ENCODE peak calls at places on chromosomes 4 and X, in seven cellular contexts. One of them, this sample, is unnamed. For H3K36me3 and H3K27me3, the result is how much of the 10 kb centered on the place peaks cover.

GRCh38 chr4:85081196-85081595 is 114.7 kb upstream of the WDFY3 start:
- DNase-seq in sigmoid colon: no peak
- DNase-seq in colonic mucosa: no peak
- DNase-seq in stomach: no peak
- DNase-seq in upper lobe of right lung: no peak
- DNase-seq in body of pancreas: no peak
- DNase-seq in left ventricle myocardium inferior: no peak
- DNase-seq in this sample: no peak

GRCh38 chrX:63718010-63718694 is 66.9 kb downstream of the ARHGEF9 start:
- DNase-seq in upper lobe of right lung: no peak
- DNase-seq in stomach: no peak
- DNase-seq in colonic mucosa: no peak
- DNase-seq in sigmoid colon: no peak
- DNase-seq in body of pancreas: no peak
- DNase-seq in left ventricle myocardium inferior: no peak
- DNase-seq in this sample: no peak

GRCh38 chr4:11397819-11398610 is 30.7 kb downstream of the HS3ST1 start:
- DNase-seq in sigmoid colon: no peak
- DNase-seq in stomach: no peak
- DNase-seq in colonic mucosa: no peak
- DNase-seq in left ventricle myocardium inferior: no peak
- DNase-seq in upper lobe of right lung: no peak
- DNase-seq in body of pancreas: no peak
- DNase-seq in this sample: no peak

GRCh38 chr4:55372259-55372658 is 23.5 kb upstream of the TMEM165 start:
- DNase-seq in colonic mucosa: no peak
- DNase-seq in upper lobe of right lung: no peak
- DNase-seq in stomach: no peak
- DNase-seq in body of pancreas: no peak
- DNase-seq in sigmoid colon: no peak
- DNase-seq in left ventricle myocardium inferior: no peak
- DNase-seq in this sample: no peak

GRCh38 chrX:119757979-119758681 is at the start of gene SOWAHD:
- DNase-seq in body of pancreas: peak
- DNase-seq in stomach: peak
- DNase-seq in upper lobe of right lung: peak
- DNase-seq in colonic mucosa: peak
- DNase-seq in left ventricle myocardium inferior: peak
- DNase-seq in sigmoid colon: peak
- DNase-seq in this sample: no peak

GRCh38 chrX:66731398-66731797 is 92.5 kb upstream of the EDA2R start:
- DNase-seq in colonic mucosa: no peak
- DNase-seq in body of pancreas: no peak
- DNase-seq in sigmoid colon: no peak
- DNase-seq in stomach: no peak
- DNase-seq in upper lobe of right lung: no peak
- DNase-seq in left ventricle myocardium inferior: no peak
- DNase-seq in this sample: no peak

GRCh38 chr4:56467284-56468096 is at the start of gene SRP72:
- DNase-seq in colonic mucosa: peak
- DNase-seq in upper lobe of right lung: peak
- DNase-seq in body of pancreas: peak
- DNase-seq in sigmoid colon: peak
- DNase-seq in stomach: peak
- DNase-seq in left ventricle myocardium inferior: peak
- DNase-seq in this sample: peak

GRCh38 chr4:67452100-67452887 is 93.0 kb downstream of the CENPC start:
- DNase-seq in sigmoid colon: no peak
- DNase-seq in stomach: no peak
- DNase-seq in body of pancreas: no peak
- DNase-seq in upper lobe of right lung: no peak
- DNase-seq in left ventricle myocardium inferior: no peak
- DNase-seq in colonic mucosa: no peak
- DNase-seq in this sample: no peak

GRCh38 chr4:179893967-179894590 is 2349.1 kb upstream of the TENM3 start:
- DNase-seq in stomach: no peak
- DNase-seq in colonic mucosa: no peak
- DNase-seq in left ventricle myocardium inferior: no peak
- DNase-seq in body of pancreas: no peak
- DNase-seq in upper lobe of right lung: no peak
- DNase-seq in sigmoid colon: no peak
- DNase-seq in this sample: no peak

DNA sequence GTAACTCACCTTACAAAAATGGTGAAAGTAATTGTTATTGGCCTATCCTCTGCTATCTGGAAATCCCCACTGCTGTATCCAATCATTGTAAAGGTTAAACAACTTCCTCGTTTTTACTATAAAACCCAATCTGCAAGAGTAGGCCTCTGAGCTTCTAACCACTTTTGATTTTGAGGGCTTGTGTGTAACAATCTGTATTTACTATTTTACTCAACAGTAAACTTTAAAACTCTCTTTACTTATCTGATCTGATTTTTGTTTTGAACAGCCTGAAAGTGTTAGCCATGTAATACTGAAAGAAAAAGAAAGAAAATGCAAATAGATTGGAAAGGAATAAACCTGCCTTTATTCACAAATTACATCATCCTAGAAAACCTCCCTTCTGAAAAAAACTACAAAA is 63.1 kb downstream of the SLC10A7 start:
- DNase-seq in sigmoid colon: no peak
- DNase-seq in stomach: no peak
- DNase-seq in upper lobe of right lung: no peak
- DNase-seq in left ventricle myocardium inferior: no peak
- DNase-seq in colonic mucosa: no peak
- DNase-seq in body of pancreas: no peak
- DNase-seq in this sample: no peak
- H3K4me3 ChIP-seq in sigmoid colon: no peak
- H3K4me3 ChIP-seq in stomach: no peak
- H3K4me3 ChIP-seq in upper lobe of right lung: no peak
- H3K4me3 ChIP-seq in left ventricle myocardium inferior: no peak
- H3K4me3 ChIP-seq in colonic mucosa: no peak
- H3K4me3 ChIP-seq in body of pancreas: no peak
- H3K4me3 ChIP-seq in this sample: no peak

DNA sequence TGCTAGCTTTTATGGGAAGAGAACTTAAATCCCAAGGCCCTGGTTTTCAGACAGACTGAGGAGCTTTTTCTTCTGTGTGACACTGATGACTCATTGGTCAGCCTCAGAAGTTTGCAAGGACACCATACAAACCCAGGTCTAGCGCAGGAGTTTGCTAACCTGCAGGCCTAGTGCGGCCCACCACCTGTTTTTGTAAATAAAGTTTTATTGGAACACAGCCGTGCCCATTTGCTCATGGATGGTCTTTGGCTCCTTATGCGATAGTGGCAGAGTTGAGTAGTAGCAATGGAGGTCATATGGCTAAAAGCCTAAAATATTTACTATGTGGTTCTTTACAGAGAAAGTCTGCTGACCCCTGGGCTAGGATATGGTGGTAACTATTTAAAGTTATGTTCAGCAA is 98.3 kb downstream of the STOX2 start:
- DNase-seq in sigmoid colon: no peak
- DNase-seq in body of pancreas: no peak
- DNase-seq in stomach: no peak
- DNase-seq in colonic mucosa: no peak
- DNase-seq in upper lobe of right lung: no peak
- DNase-seq in left ventricle myocardium inferior: no peak
- DNase-seq in this sample: no peak
- H3K36me3 ChIP-seq in sigmoid colon: under half
- H3K36me3 ChIP-seq in body of pancreas: under half
- H3K36me3 ChIP-seq in stomach: under half
- H3K36me3 ChIP-seq in colonic mucosa: under half
- H3K36me3 ChIP-seq in upper lobe of right lung: under half
- H3K36me3 ChIP-seq in left ventricle myocardium inferior: under half
- H3K36me3 ChIP-seq in this sample: under half

DNA sequence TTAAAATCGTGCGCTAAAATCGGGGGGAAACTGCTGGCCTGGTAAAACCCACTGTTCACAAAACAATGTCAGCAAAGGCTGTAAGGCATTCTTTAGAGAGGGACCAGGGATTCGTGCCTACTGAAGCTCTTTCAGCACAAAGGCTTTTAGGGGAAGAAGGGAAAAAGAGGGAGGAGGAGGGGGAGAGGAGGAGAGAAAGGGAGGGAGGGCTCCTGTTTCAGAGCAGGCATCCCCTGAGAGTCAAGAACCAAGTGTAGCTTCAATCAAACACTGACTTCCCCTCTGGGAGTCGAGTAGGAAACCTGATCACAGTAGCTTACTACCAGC is 9.5 kb downstream of the BCOR start:
- DNase-seq in stomach: no peak
- DNase-seq in sigmoid colon: no peak
- DNase-seq in upper lobe of right lung: no peak
- DNase-seq in colonic mucosa: no peak
- DNase-seq in body of pancreas: no peak
- DNase-seq in left ventricle myocardium inferior: no peak
- DNase-seq in this sample: no peak
- H3K27me3 ChIP-seq in stomach: under half
- H3K27me3 ChIP-seq in sigmoid colon: under half
- H3K27me3 ChIP-seq in upper lobe of right lung: under half
- H3K27me3 ChIP-seq in colonic mucosa: under half
- H3K27me3 ChIP-seq in body of pancreas: under half
- H3K27me3 ChIP-seq in left ventricle myocardium inferior: under half
- H3K27me3 ChIP-seq in this sample: under half

DNA sequence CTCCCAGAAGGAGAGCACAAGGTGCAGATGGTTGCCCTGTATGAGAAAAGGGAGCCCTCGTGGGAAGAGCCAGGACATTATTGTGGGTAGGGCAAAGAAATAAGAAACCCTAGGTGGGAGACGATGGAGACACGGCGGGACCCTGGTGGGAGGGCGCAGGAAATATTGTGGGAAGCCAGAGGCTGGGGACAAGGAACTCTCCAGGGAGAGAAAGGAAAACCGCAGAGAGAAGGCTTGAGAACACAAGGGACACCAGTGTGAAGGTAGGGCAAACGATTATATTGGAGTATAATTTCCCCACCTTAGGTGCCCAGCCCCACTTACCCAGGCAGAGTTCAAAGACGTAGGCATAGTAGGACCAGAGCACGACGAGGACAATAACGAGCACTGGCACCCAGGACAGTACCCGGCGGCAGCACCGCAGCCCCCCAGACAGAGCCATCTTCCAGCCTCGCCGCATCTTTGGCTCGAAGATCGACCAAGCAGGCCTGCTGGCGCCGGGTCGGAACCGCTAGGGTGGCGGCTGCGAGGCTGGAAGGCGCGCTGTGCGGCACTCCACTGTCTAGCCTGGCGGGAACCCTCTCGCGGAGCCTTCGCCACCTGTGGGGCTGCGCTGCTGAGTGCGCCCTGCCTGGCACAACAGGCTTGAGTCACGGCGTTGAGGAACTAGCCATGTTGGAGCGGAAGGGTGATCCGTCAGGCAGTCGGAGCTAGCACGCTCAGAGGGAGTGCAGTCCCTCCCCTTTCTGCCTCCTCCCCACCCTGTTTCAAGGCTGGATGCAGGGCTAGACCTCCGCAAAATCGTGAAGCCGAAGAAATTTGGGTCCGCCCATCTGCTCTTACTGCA is at the start of gene ZDHHC15:
- DNase-seq in upper lobe of right lung: peak
- DNase-seq in colonic mucosa: peak
- DNase-seq in body of pancreas: peak
- DNase-seq in sigmoid colon: peak
- DNase-seq in left ventricle myocardium inferior: peak
- DNase-seq in stomach: peak
- DNase-seq in this sample: no peak
- H3K4me3 ChIP-seq in upper lobe of right lung: peak
- H3K4me3 ChIP-seq in colonic mucosa: peak
- H3K4me3 ChIP-seq in body of pancreas: no peak
- H3K4me3 ChIP-seq in sigmoid colon: peak
- H3K4me3 ChIP-seq in left ventricle myocardium inferior: peak
- H3K4me3 ChIP-seq in stomach: peak
- H3K4me3 ChIP-seq in this sample: peak

DNA sequence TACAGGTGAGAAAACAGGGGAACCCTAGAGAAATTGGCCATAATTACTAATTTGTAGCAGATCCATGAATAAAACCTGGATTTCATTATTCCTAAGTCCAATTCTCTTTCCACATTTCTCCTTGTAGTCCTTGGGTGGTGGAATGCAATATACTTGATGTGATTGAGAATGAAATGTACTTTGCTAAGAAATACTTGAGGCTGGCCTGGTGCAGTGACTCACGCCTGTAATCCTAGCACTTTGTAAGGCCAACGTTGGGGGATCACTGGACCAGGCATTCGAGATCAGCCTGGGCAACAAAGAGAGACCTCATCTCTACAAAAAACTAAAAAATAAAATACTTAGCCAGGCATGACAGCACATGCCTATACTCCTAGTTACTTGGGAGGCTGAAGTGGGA is 15.9 kb downstream of the TMEM184C start:
- DNase-seq in sigmoid colon: no peak
- DNase-seq in stomach: no peak
- DNase-seq in colonic mucosa: no peak
- DNase-seq in upper lobe of right lung: no peak
- DNase-seq in left ventricle myocardium inferior: no peak
- DNase-seq in body of pancreas: no peak
- DNase-seq in this sample: peak
- H3K36me3 ChIP-seq in sigmoid colon: under half
- H3K36me3 ChIP-seq in stomach: under half
- H3K36me3 ChIP-seq in colonic mucosa: under half
- H3K36me3 ChIP-seq in upper lobe of right lung: half or more
- H3K36me3 ChIP-seq in left ventricle myocardium inferior: half or more
- H3K36me3 ChIP-seq in body of pancreas: under half
- H3K36me3 ChIP-seq in this sample: under half

GRCh38 chr4:796206-796605 is 29.7 kb downstream of the CPLX1 start:
- DNase-seq in sigmoid colon: no peak
- DNase-seq in upper lobe of right lung: no peak
- DNase-seq in stomach: no peak
- DNase-seq in left ventricle myocardium inferior: no peak
- DNase-seq in body of pancreas: no peak
- DNase-seq in colonic mucosa: no peak
- DNase-seq in this sample: no peak
- H3K27me3 ChIP-seq in sigmoid colon: under half
- H3K27me3 ChIP-seq in upper lobe of right lung: under half
- H3K27me3 ChIP-seq in stomach: half or more
- H3K27me3 ChIP-seq in left ventricle myocardium inferior: half or more
- H3K27me3 ChIP-seq in body of pancreas: under half
- H3K27me3 ChIP-seq in colonic mucosa: under half
- H3K27me3 ChIP-seq in this sample: under half

DNA sequence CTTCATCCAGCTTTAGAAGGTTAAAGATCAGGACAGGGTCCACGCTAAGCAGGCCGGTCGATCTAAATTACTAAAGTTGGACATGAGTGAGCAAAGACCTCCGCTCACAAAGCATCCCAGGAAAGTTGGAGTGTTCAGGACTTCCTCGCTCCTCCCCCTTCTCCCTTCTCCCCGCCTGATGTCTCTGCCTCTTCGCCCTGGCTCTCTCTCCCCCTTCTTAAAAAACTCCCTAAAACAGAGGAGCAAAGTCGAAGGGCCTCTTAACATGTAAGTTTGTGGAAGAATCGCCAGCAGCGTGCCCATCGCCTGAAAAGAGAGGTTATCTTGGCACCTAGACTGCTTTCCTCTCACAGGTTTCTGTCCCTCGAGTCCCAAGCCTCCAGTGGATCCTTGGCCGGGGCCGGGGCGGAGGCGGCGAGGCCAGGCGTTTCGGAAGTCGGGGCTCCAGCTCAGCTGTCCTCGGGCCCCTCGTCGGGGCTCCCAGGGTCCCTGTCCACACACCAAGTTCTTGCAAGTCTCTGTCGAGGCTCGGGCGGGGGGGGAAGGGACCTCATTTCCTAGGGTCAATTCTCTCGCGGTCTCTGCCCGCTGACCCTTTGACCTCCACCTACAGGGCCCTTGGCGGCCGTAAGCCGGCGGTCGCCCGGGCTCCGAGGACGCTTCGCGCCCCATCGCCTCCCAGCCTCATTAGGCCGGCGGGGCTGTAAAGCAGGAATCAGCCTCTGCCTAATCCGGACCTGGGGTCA is 7.6 kb downstream of the ZIC3 start:
- DNase-seq in left ventricle myocardium inferior: no peak
- DNase-seq in body of pancreas: no peak
- DNase-seq in colonic mucosa: no peak
- DNase-seq in sigmoid colon: no peak
- DNase-seq in upper lobe of right lung: no peak
- DNase-seq in stomach: no peak
- DNase-seq in this sample: no peak
- H3K4me3 ChIP-seq in left ventricle myocardium inferior: no peak
- H3K4me3 ChIP-seq in body of pancreas: no peak
- H3K4me3 ChIP-seq in colonic mucosa: no peak
- H3K4me3 ChIP-seq in sigmoid colon: no peak
- H3K4me3 ChIP-seq in upper lobe of right lung: no peak
- H3K4me3 ChIP-seq in stomach: no peak
- H3K4me3 ChIP-seq in this sample: no peak

This sample was measured in BJ.